ENCODE peak calls at places on chromosomes 11 and 22, in five cellular contexts. One of them, this sample, is unnamed.

GRCh38 chr11:15901046-15901445 is 455.3 kb downstream of the SOX6 start:
- DNase-seq in nephron progenitor cell: peak; percentile 19
- DNase-seq in stimulated activated CD4-positive, alpha-beta T cell treated with anti-CD3 and anti-CD28 coated beads, Interleukin-15, amount 100 ng/mL, for 24 hours: no peak
- DNase-seq in activated naive CD4-positive, alpha-beta T cell treated with anti-CD3 and anti-CD28 coated beads for 36 hours: no peak
- DNase-seq in IMR-90: no peak
- DNase-seq in this sample: no peak

GRCh38 chr11:82732734-82733443 is 775 bp downstream of the FAM181B start:
- DNase-seq in nephron progenitor cell: peak; percentile 61
- DNase-seq in stimulated activated CD4-positive, alpha-beta T cell treated with anti-CD3 and anti-CD28 coated beads, Interleukin-15, amount 100 ng/mL, for 24 hours: peak; percentile 36
- DNase-seq in activated naive CD4-positive, alpha-beta T cell treated with anti-CD3 and anti-CD28 coated beads for 36 hours: peak; percentile 20
- DNase-seq in IMR-90: no peak
- DNase-seq in this sample: peak; percentile 68

GRCh38 chr22:33971561-33971961 is 51.3 kb upstream of the LARGE1 start:
- DNase-seq in nephron progenitor cell: no peak
- DNase-seq in stimulated activated CD4-positive, alpha-beta T cell treated with anti-CD3 and anti-CD28 coated beads, Interleukin-15, amount 100 ng/mL, for 24 hours: no peak
- DNase-seq in activated naive CD4-positive, alpha-beta T cell treated with anti-CD3 and anti-CD28 coated beads for 36 hours: no peak
- DNase-seq in IMR-90: no peak
- DNase-seq in this sample: no peak

GRCh38 chr11:304915-305833 is 2.4 kb upstream of the IFITM2 start:
- DNase-seq in nephron progenitor cell: peak; percentile 54
- DNase-seq in stimulated activated CD4-positive, alpha-beta T cell treated with anti-CD3 and anti-CD28 coated beads, Interleukin-15, amount 100 ng/mL, for 24 hours: peak; percentile 70
- DNase-seq in activated naive CD4-positive, alpha-beta T cell treated with anti-CD3 and anti-CD28 coated beads for 36 hours: peak; percentile 85
- DNase-seq in IMR-90: peak; percentile 79
- DNase-seq in this sample: peak; percentile 77

GRCh38 chr11:73532310-73532709 is 65.6 kb downstream of the FAM168A start:
- DNase-seq in nephron progenitor cell: no peak
- DNase-seq in stimulated activated CD4-positive, alpha-beta T cell treated with anti-CD3 and anti-CD28 coated beads, Interleukin-15, amount 100 ng/mL, for 24 hours: no peak
- DNase-seq in activated naive CD4-positive, alpha-beta T cell treated with anti-CD3 and anti-CD28 coated beads for 36 hours: no peak
- DNase-seq in IMR-90: peak; percentile 82
- DNase-seq in this sample: no peak

GRCh38 chr22:23533771-23534191 is 46.3 kb downstream of the IGLL1 start:
- DNase-seq in nephron progenitor cell: no peak
- DNase-seq in stimulated activated CD4-positive, alpha-beta T cell treated with anti-CD3 and anti-CD28 coated beads, Interleukin-15, amount 100 ng/mL, for 24 hours: no peak
- DNase-seq in activated naive CD4-positive, alpha-beta T cell treated with anti-CD3 and anti-CD28 coated beads for 36 hours: no peak
- DNase-seq in IMR-90: no peak
- DNase-seq in this sample: no peak

GRCh38 chr22:30866811-30867271 is 101.7 kb downstream of the MORC2 start:
- DNase-seq in nephron progenitor cell: no peak
- DNase-seq in stimulated activated CD4-positive, alpha-beta T cell treated with anti-CD3 and anti-CD28 coated beads, Interleukin-15, amount 100 ng/mL, for 24 hours: no peak
- DNase-seq in activated naive CD4-positive, alpha-beta T cell treated with anti-CD3 and anti-CD28 coated beads for 36 hours: no peak
- DNase-seq in IMR-90: no peak
- DNase-seq in this sample: no peak

GRCh38 chr11:130781906-130782305 is 134.4 kb downstream of the SNX19 start:
- DNase-seq in nephron progenitor cell: no peak
- DNase-seq in stimulated activated CD4-positive, alpha-beta T cell treated with anti-CD3 and anti-CD28 coated beads, Interleukin-15, amount 100 ng/mL, for 24 hours: no peak
- DNase-seq in activated naive CD4-positive, alpha-beta T cell treated with anti-CD3 and anti-CD28 coated beads for 36 hours: no peak
- DNase-seq in IMR-90: peak; percentile 78
- DNase-seq in this sample: no peak

GRCh38 chr11:47980093-47980906 is at the start of gene PTPRJ:
- DNase-seq in nephron progenitor cell: peak; percentile 86
- DNase-seq in stimulated activated CD4-positive, alpha-beta T cell treated with anti-CD3 and anti-CD28 coated beads, Interleukin-15, amount 100 ng/mL, for 24 hours: peak; percentile 68
- DNase-seq in activated naive CD4-positive, alpha-beta T cell treated with anti-CD3 and anti-CD28 coated beads for 36 hours: peak; percentile 60
- DNase-seq in IMR-90: peak; percentile 48
- DNase-seq in this sample: peak; percentile 78

GRCh38 chr11:29120329-29120695 is 896.5 kb downstream of the KCNA4 start:
- DNase-seq in nephron progenitor cell: no peak
- DNase-seq in stimulated activated CD4-positive, alpha-beta T cell treated with anti-CD3 and anti-CD28 coated beads, Interleukin-15, amount 100 ng/mL, for 24 hours: no peak
- DNase-seq in activated naive CD4-positive, alpha-beta T cell treated with anti-CD3 and anti-CD28 coated beads for 36 hours: no peak
- DNase-seq in IMR-90: no peak
- DNase-seq in this sample: no peak

GRCh38 chr11:17560281-17561110 is 13.4 kb downstream of the OTOG start:
- DNase-seq in nephron progenitor cell: no peak
- DNase-seq in stimulated activated CD4-positive, alpha-beta T cell treated with anti-CD3 and anti-CD28 coated beads, Interleukin-15, amount 100 ng/mL, for 24 hours: no peak
- DNase-seq in activated naive CD4-positive, alpha-beta T cell treated with anti-CD3 and anti-CD28 coated beads for 36 hours: no peak
- DNase-seq in IMR-90: no peak
- DNase-seq in this sample: no peak

GRCh38 chr11:118921929-118922744 is 3.6 kb downstream of the BCL9L start:
- DNase-seq in nephron progenitor cell: peak; percentile 64
- DNase-seq in stimulated activated CD4-positive, alpha-beta T cell treated with anti-CD3 and anti-CD28 coated beads, Interleukin-15, amount 100 ng/mL, for 24 hours: no peak
- DNase-seq in activated naive CD4-positive, alpha-beta T cell treated with anti-CD3 and anti-CD28 coated beads for 36 hours: peak; percentile 33
- DNase-seq in IMR-90: peak; percentile 56
- DNase-seq in this sample: no peak

GRCh38 chr11:122676638-122677037 is 21.1 kb downstream of the UBASH3B start:
- DNase-seq in nephron progenitor cell: no peak
- DNase-seq in stimulated activated CD4-positive, alpha-beta T cell treated with anti-CD3 and anti-CD28 coated beads, Interleukin-15, amount 100 ng/mL, for 24 hours: peak; percentile 41
- DNase-seq in activated naive CD4-positive, alpha-beta T cell treated with anti-CD3 and anti-CD28 coated beads for 36 hours: peak; percentile 60
- DNase-seq in IMR-90: no peak
- DNase-seq in this sample: no peak

GRCh38 chr11:15750535-15751297 is 605.6 kb downstream of the SOX6 start:
- DNase-seq in nephron progenitor cell: no peak
- DNase-seq in stimulated activated CD4-positive, alpha-beta T cell treated with anti-CD3 and anti-CD28 coated beads, Interleukin-15, amount 100 ng/mL, for 24 hours: no peak
- DNase-seq in activated naive CD4-positive, alpha-beta T cell treated with anti-CD3 and anti-CD28 coated beads for 36 hours: no peak
- DNase-seq in IMR-90: no peak
- DNase-seq in this sample: no peak

GRCh38 chr11:95345243-95345642 is 114.2 kb upstream of the SESN3 start:
- DNase-seq in nephron progenitor cell: no peak
- DNase-seq in stimulated activated CD4-positive, alpha-beta T cell treated with anti-CD3 and anti-CD28 coated beads, Interleukin-15, amount 100 ng/mL, for 24 hours: no peak
- DNase-seq in activated naive CD4-positive, alpha-beta T cell treated with anti-CD3 and anti-CD28 coated beads for 36 hours: no peak
- DNase-seq in IMR-90: no peak
- DNase-seq in this sample: no peak

GRCh38 chr11:57567512-57568329 is at the start of gene UBE2L6:
- DNase-seq in nephron progenitor cell: peak; percentile 71
- DNase-seq in stimulated activated CD4-positive, alpha-beta T cell treated with anti-CD3 and anti-CD28 coated beads, Interleukin-15, amount 100 ng/mL, for 24 hours: peak; percentile 77
- DNase-seq in activated naive CD4-positive, alpha-beta T cell treated with anti-CD3 and anti-CD28 coated beads for 36 hours: peak; percentile 66
- DNase-seq in IMR-90: no peak
- DNase-seq in this sample: peak; percentile 97

GRCh38 chr22:26404851-26405357 is 24.2 kb upstream of the ASPHD2 start:
- DNase-seq in nephron progenitor cell: no peak
- DNase-seq in stimulated activated CD4-positive, alpha-beta T cell treated with anti-CD3 and anti-CD28 coated beads, Interleukin-15, amount 100 ng/mL, for 24 hours: no peak
- DNase-seq in activated naive CD4-positive, alpha-beta T cell treated with anti-CD3 and anti-CD28 coated beads for 36 hours: no peak
- DNase-seq in IMR-90: no peak
- DNase-seq in this sample: no peak

GRCh38 chr11:10405858-10406592 is 49.0 kb upstream of the AMPD3 start:
- DNase-seq in nephron progenitor cell: peak; percentile 55
- DNase-seq in stimulated activated CD4-positive, alpha-beta T cell treated with anti-CD3 and anti-CD28 coated beads, Interleukin-15, amount 100 ng/mL, for 24 hours: peak; percentile 67
- DNase-seq in activated naive CD4-positive, alpha-beta T cell treated with anti-CD3 and anti-CD28 coated beads for 36 hours: peak; percentile 61
- DNase-seq in IMR-90: peak; percentile 92
- DNase-seq in this sample: peak; percentile 61

GRCh38 chr11:134277176-134278001 is 1.2 kb downstream of the GLB1L3 start:
- DNase-seq in nephron progenitor cell: no peak
- DNase-seq in stimulated activated CD4-positive, alpha-beta T cell treated with anti-CD3 and anti-CD28 coated beads, Interleukin-15, amount 100 ng/mL, for 24 hours: no peak
- DNase-seq in activated naive CD4-positive, alpha-beta T cell treated with anti-CD3 and anti-CD28 coated beads for 36 hours: no peak
- DNase-seq in IMR-90: no peak
- DNase-seq in this sample: peak; percentile 45

GRCh38 chr11:7892751-7893356 is 38.2 kb downstream of the OR10A6 start:
- DNase-seq in nephron progenitor cell: no peak
- DNase-seq in stimulated activated CD4-positive, alpha-beta T cell treated with anti-CD3 and anti-CD28 coated beads, Interleukin-15, amount 100 ng/mL, for 24 hours: no peak
- DNase-seq in activated naive CD4-positive, alpha-beta T cell treated with anti-CD3 and anti-CD28 coated beads for 36 hours: no peak
- DNase-seq in IMR-90: peak; percentile 74
- DNase-seq in this sample: peak; percentile 55

GRCh38 chr22:48507595-48508350 is 1319.9 kb downstream of the BRD1 start:
- DNase-seq in nephron progenitor cell: no peak
- DNase-seq in stimulated activated CD4-positive, alpha-beta T cell treated with anti-CD3 and anti-CD28 coated beads, Interleukin-15, amount 100 ng/mL, for 24 hours: no peak
- DNase-seq in activated naive CD4-positive, alpha-beta T cell treated with anti-CD3 and anti-CD28 coated beads for 36 hours: no peak
- DNase-seq in IMR-90: no peak
- DNase-seq in this sample: no peak

GRCh38 chr11:62552465-62552782 is 5.8 kb upstream of the AHNAK start:
- DNase-seq in nephron progenitor cell: no peak
- DNase-seq in stimulated activated CD4-positive, alpha-beta T cell treated with anti-CD3 and anti-CD28 coated beads, Interleukin-15, amount 100 ng/mL, for 24 hours: no peak
- DNase-seq in activated naive CD4-positive, alpha-beta T cell treated with anti-CD3 and anti-CD28 coated beads for 36 hours: peak; percentile 32
- DNase-seq in IMR-90: peak; percentile 60
- DNase-seq in this sample: no peak

GRCh38 chr11:114160884-114161283 is 101.4 kb downstream of the ZBTB16 start:
- DNase-seq in nephron progenitor cell: no peak
- DNase-seq in stimulated activated CD4-positive, alpha-beta T cell treated with anti-CD3 and anti-CD28 coated beads, Interleukin-15, amount 100 ng/mL, for 24 hours: no peak
- DNase-seq in activated naive CD4-positive, alpha-beta T cell treated with anti-CD3 and anti-CD28 coated beads for 36 hours: no peak
- DNase-seq in IMR-90: no peak
- DNase-seq in this sample: no peak

GRCh38 chr11:81989093-81989492 is 744.6 kb downstream of the FAM181B start:
- DNase-seq in nephron progenitor cell: no peak
- DNase-seq in stimulated activated CD4-positive, alpha-beta T cell treated with anti-CD3 and anti-CD28 coated beads, Interleukin-15, amount 100 ng/mL, for 24 hours: no peak
- DNase-seq in activated naive CD4-positive, alpha-beta T cell treated with anti-CD3 and anti-CD28 coated beads for 36 hours: no peak
- DNase-seq in IMR-90: no peak
- DNase-seq in this sample: no peak

GRCh38 chr11:61587541-61587941 is 6.7 kb upstream of the SYT7 start:
- DNase-seq in nephron progenitor cell: peak; percentile 72
- DNase-seq in stimulated activated CD4-positive, alpha-beta T cell treated with anti-CD3 and anti-CD28 coated beads, Interleukin-15, amount 100 ng/mL, for 24 hours: no peak
- DNase-seq in activated naive CD4-positive, alpha-beta T cell treated with anti-CD3 and anti-CD28 coated beads for 36 hours: no peak
- DNase-seq in IMR-90: no peak
- DNase-seq in this sample: peak; percentile 77

GRCh38 chr22:20438678-20439492 is 1.3 kb upstream of the SCARF2 start:
- DNase-seq in nephron progenitor cell: no peak
- DNase-seq in stimulated activated CD4-positive, alpha-beta T cell treated with anti-CD3 and anti-CD28 coated beads, Interleukin-15, amount 100 ng/mL, for 24 hours: no peak
- DNase-seq in activated naive CD4-positive, alpha-beta T cell treated with anti-CD3 and anti-CD28 coated beads for 36 hours: no peak
- DNase-seq in IMR-90: no peak
- DNase-seq in this sample: peak; percentile 13

GRCh38 chr11:23897453-23898289 is 599.2 kb upstream of the LUZP2 start:
- DNase-seq in nephron progenitor cell: no peak
- DNase-seq in stimulated activated CD4-positive, alpha-beta T cell treated with anti-CD3 and anti-CD28 coated beads, Interleukin-15, amount 100 ng/mL, for 24 hours: no peak
- DNase-seq in activated naive CD4-positive, alpha-beta T cell treated with anti-CD3 and anti-CD28 coated beads for 36 hours: no peak
- DNase-seq in IMR-90: peak; percentile 94
- DNase-seq in this sample: no peak